ENCODE peak calls at places on chromosome 7, in eight cellular contexts. One of them, this sample, is unnamed.

GRCh38 chr7:120053390-120053961 is 219.5 kb upstream of the KCND2 start:
- DNase-seq in CD8-positive, alpha-beta T cell: no peak
- DNase-seq in prostate gland: no peak
- DNase-seq in neural progenitor cell: no peak
- DNase-seq in heart left ventricle: no peak
- DNase-seq in uterus: no peak
- DNase-seq in AG09309: peak; percentile 24
- DNase-seq in fibroblast of the aortic adventitia: peak; percentile 96
- DNase-seq in this sample: peak; percentile 89

GRCh38 chr7:70681847-70682350 is 450.0 kb upstream of the GALNT17 start:
- DNase-seq in CD8-positive, alpha-beta T cell: no peak
- DNase-seq in prostate gland: no peak
- DNase-seq in neural progenitor cell: no peak
- DNase-seq in heart left ventricle: no peak
- DNase-seq in uterus: no peak
- DNase-seq in AG09309: no peak
- DNase-seq in fibroblast of the aortic adventitia: no peak
- DNase-seq in this sample: no peak

GRCh38 chr7:33716581-33717477 is 188.5 kb upstream of the BMPER start:
- DNase-seq in CD8-positive, alpha-beta T cell: no peak
- DNase-seq in prostate gland: no peak
- DNase-seq in neural progenitor cell: peak; percentile 55
- DNase-seq in heart left ventricle: no peak
- DNase-seq in uterus: no peak
- DNase-seq in AG09309: peak; percentile 37
- DNase-seq in fibroblast of the aortic adventitia: peak; percentile 83
- DNase-seq in this sample: peak; percentile 73

GRCh38 chr7:142796501-142797341 is 26.0 kb downstream of the PRSS2 start:
- DNase-seq in CD8-positive, alpha-beta T cell: no peak
- DNase-seq in prostate gland: no peak
- DNase-seq in neural progenitor cell: peak; percentile 50
- DNase-seq in heart left ventricle: no peak
- DNase-seq in uterus: no peak
- DNase-seq in AG09309: no peak
- DNase-seq in fibroblast of the aortic adventitia: no peak
- DNase-seq in this sample: no peak

GRCh38 chr7:65798111-65799075 is 74.5 kb upstream of the VKORC1L1 start:
- DNase-seq in CD8-positive, alpha-beta T cell: no peak
- DNase-seq in prostate gland: no peak
- DNase-seq in neural progenitor cell: peak; percentile 31
- DNase-seq in heart left ventricle: no peak
- DNase-seq in uterus: no peak
- DNase-seq in AG09309: peak; percentile 8
- DNase-seq in fibroblast of the aortic adventitia: peak; percentile 33
- DNase-seq in this sample: peak; percentile 76

GRCh38 chr7:140417456-140418155 is 13.7 kb downstream of the RAB19 start:
- DNase-seq in CD8-positive, alpha-beta T cell: no peak
- DNase-seq in prostate gland: no peak
- DNase-seq in neural progenitor cell: no peak
- DNase-seq in heart left ventricle: no peak
- DNase-seq in uterus: no peak
- DNase-seq in AG09309: no peak
- DNase-seq in fibroblast of the aortic adventitia: no peak
- DNase-seq in this sample: no peak

GRCh38 chr7:7099584-7100014 is 82.7 kb upstream of the C1GALT1 start:
- DNase-seq in CD8-positive, alpha-beta T cell: no peak
- DNase-seq in prostate gland: peak; percentile 80
- DNase-seq in neural progenitor cell: peak; percentile 86
- DNase-seq in heart left ventricle: peak; percentile 75
- DNase-seq in uterus: peak; percentile 32
- DNase-seq in AG09309: peak; percentile 79
- DNase-seq in fibroblast of the aortic adventitia: peak; percentile 96
- DNase-seq in this sample: peak; percentile 90

GRCh38 chr7:122588621-122589020 is 110.3 kb downstream of the RNF133 start:
- DNase-seq in CD8-positive, alpha-beta T cell: no peak
- DNase-seq in prostate gland: no peak
- DNase-seq in neural progenitor cell: no peak
- DNase-seq in heart left ventricle: no peak
- DNase-seq in uterus: no peak
- DNase-seq in AG09309: no peak
- DNase-seq in fibroblast of the aortic adventitia: peak; percentile 10
- DNase-seq in this sample: peak; percentile 90

GRCh38 chr7:127532151-127532550 is 53.2 kb downstream of the GCC1 start:
- DNase-seq in CD8-positive, alpha-beta T cell: no peak
- DNase-seq in prostate gland: no peak
- DNase-seq in neural progenitor cell: no peak
- DNase-seq in heart left ventricle: no peak
- DNase-seq in uterus: no peak
- DNase-seq in AG09309: no peak
- DNase-seq in fibroblast of the aortic adventitia: no peak
- DNase-seq in this sample: no peak

GRCh38 chr7:2003451-2003930 is 229.3 kb downstream of the MAD1L1 start:
- DNase-seq in CD8-positive, alpha-beta T cell: no peak
- DNase-seq in prostate gland: no peak
- DNase-seq in neural progenitor cell: no peak
- DNase-seq in heart left ventricle: peak; percentile 12
- DNase-seq in uterus: peak; percentile 6
- DNase-seq in AG09309: no peak
- DNase-seq in fibroblast of the aortic adventitia: no peak
- DNase-seq in this sample: no peak

GRCh38 chr7:100130608-100131453 is 4.1 kb downstream of the MBLAC1 start:
- DNase-seq in CD8-positive, alpha-beta T cell: peak; percentile 93
- DNase-seq in prostate gland: peak; percentile 66
- DNase-seq in neural progenitor cell: peak; percentile 92
- DNase-seq in heart left ventricle: peak; percentile 76
- DNase-seq in uterus: peak; percentile 78
- DNase-seq in AG09309: no peak
- DNase-seq in fibroblast of the aortic adventitia: peak; percentile 55
- DNase-seq in this sample: peak; percentile 40

GRCh38 chr7:130297628-130298027 is 4.7 kb downstream of the CPA4 start:
- DNase-seq in CD8-positive, alpha-beta T cell: no peak
- DNase-seq in prostate gland: no peak
- DNase-seq in neural progenitor cell: peak; percentile 8
- DNase-seq in heart left ventricle: no peak
- DNase-seq in uterus: no peak
- DNase-seq in AG09309: no peak
- DNase-seq in fibroblast of the aortic adventitia: no peak
- DNase-seq in this sample: no peak

GRCh38 chr7:31114593-31115343 is 62.7 kb downstream of the ADCYAP1R1 start:
- DNase-seq in CD8-positive, alpha-beta T cell: no peak
- DNase-seq in prostate gland: no peak
- DNase-seq in neural progenitor cell: peak; percentile 70
- DNase-seq in heart left ventricle: no peak
- DNase-seq in uterus: no peak
- DNase-seq in AG09309: peak; percentile 7
- DNase-seq in fibroblast of the aortic adventitia: peak; percentile 57
- DNase-seq in this sample: peak; percentile 51

GRCh38 chr7:99562832-99563231 is 4.4 kb downstream of the ZNF655 start:
- DNase-seq in CD8-positive, alpha-beta T cell: peak; percentile 19
- DNase-seq in prostate gland: no peak
- DNase-seq in neural progenitor cell: no peak
- DNase-seq in heart left ventricle: no peak
- DNase-seq in uterus: no peak
- DNase-seq in AG09309: peak; percentile 96
- DNase-seq in fibroblast of the aortic adventitia: peak; percentile 98
- DNase-seq in this sample: peak; percentile 100

GRCh38 chr7:2411815-2412586 is 8.6 kb downstream of the CHST12 start:
- DNase-seq in CD8-positive, alpha-beta T cell: no peak
- DNase-seq in prostate gland: peak; percentile 72
- DNase-seq in neural progenitor cell: no peak
- DNase-seq in heart left ventricle: no peak
- DNase-seq in uterus: no peak
- DNase-seq in AG09309: no peak
- DNase-seq in fibroblast of the aortic adventitia: no peak
- DNase-seq in this sample: no peak

GRCh38 chr7:105881439-105881838 is 5.0 kb upstream of the ATXN7L1 start:
- DNase-seq in CD8-positive, alpha-beta T cell: no peak
- DNase-seq in prostate gland: no peak
- DNase-seq in neural progenitor cell: no peak
- DNase-seq in heart left ventricle: no peak
- DNase-seq in uterus: no peak
- DNase-seq in AG09309: no peak
- DNase-seq in fibroblast of the aortic adventitia: no peak
- DNase-seq in this sample: no peak

GRCh38 chr7:107224858-107225257 is 56.1 kb downstream of the HBP1 start:
- DNase-seq in CD8-positive, alpha-beta T cell: no peak
- DNase-seq in prostate gland: no peak
- DNase-seq in neural progenitor cell: no peak
- DNase-seq in heart left ventricle: no peak
- DNase-seq in uterus: peak; percentile 41
- DNase-seq in AG09309: no peak
- DNase-seq in fibroblast of the aortic adventitia: no peak
- DNase-seq in this sample: no peak

GRCh38 chr7:24201221-24201620 is 82.8 kb upstream of the NPY start:
- DNase-seq in CD8-positive, alpha-beta T cell: no peak
- DNase-seq in prostate gland: no peak
- DNase-seq in neural progenitor cell: no peak
- DNase-seq in heart left ventricle: no peak
- DNase-seq in uterus: no peak
- DNase-seq in AG09309: no peak
- DNase-seq in fibroblast of the aortic adventitia: no peak
- DNase-seq in this sample: no peak

DNA sequence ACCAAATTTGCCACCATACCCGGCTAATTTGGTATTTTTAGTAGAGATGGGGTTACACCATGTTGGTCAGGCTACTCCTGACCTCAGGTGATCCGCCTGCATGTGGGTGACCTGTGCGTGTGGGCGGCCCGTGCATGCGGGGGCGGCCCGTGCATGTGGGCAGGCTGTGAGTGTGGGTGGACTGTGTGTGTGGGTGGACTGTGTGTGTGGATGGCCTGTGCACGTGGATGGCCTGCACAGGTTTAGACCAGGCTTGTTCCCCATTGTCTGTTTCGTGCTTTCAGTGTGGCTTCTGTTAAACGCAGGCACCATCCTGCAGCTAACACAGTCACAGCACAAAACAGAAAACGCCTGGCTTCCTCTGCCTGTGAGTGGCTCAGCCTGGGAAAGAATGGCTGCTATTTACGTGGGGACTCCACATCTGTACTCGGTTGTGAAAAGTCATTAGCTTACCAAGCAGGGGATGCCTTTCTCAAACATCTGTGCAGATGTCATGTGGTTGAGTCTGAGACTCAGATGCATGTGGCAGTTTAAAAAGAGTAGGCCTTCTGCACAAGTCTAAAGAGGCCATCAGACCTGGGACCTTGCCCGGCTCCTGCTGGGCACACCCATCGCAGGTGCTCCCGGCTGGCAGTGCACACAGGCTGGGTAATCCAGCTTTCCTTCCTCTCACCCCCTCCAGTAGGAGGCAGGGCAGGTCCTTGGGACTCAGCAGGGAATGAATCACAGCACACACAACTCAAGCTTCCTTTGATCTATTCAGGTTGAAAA is 91.6 kb downstream of the COBL start:
- DNase-seq in CD8-positive, alpha-beta T cell: no peak
- DNase-seq in prostate gland: peak; percentile 50
- DNase-seq in neural progenitor cell: peak; percentile 56
- DNase-seq in heart left ventricle: no peak
- DNase-seq in uterus: no peak
- DNase-seq in AG09309: no peak
- DNase-seq in fibroblast of the aortic adventitia: no peak
- DNase-seq in this sample: peak; percentile 1
- TF ChIP-seq CTCF in CD8-positive, alpha-beta T cell: no peak
- TF ChIP-seq CTCF in prostate gland: peak; percentile 51
- TF ChIP-seq CTCF in neural progenitor cell: peak; percentile 52
- TF ChIP-seq CTCF in heart left ventricle: peak; percentile 22
- TF ChIP-seq CTCF in uterus: no peak
- TF ChIP-seq CTCF in AG09309: no peak
- TF ChIP-seq CTCF in fibroblast of the aortic adventitia: no peak
- TF ChIP-seq CTCF in this sample: no peak

DNA sequence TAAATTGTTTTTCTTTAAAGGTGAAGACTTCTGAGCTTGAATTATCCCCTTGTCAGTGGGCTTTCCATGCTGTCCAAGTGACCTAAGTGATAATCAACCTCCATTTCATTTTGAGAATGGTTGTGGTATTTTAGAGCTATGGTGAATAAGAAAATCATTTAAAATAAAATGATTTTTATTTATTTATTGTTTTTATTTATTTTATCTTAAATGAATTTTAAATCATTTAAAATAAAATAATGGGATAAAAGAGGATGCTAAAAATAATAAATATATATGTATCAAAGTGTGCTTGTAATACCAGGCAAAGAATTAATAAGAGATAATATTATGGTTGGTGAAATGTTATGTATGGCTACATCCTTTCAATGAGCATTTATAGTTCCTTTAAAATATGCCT is 24.5 kb downstream of the CAV1 start:
- DNase-seq in CD8-positive, alpha-beta T cell: no peak
- DNase-seq in prostate gland: no peak
- DNase-seq in neural progenitor cell: no peak
- DNase-seq in heart left ventricle: no peak
- DNase-seq in uterus: no peak
- DNase-seq in AG09309: no peak
- DNase-seq in fibroblast of the aortic adventitia: no peak
- DNase-seq in this sample: no peak
- H3K4me3 ChIP-seq in CD8-positive, alpha-beta T cell: no peak overlapping the region
- H3K4me3 ChIP-seq in prostate gland: no peak overlapping the region
- H3K4me3 ChIP-seq in neural progenitor cell: no peak overlapping the region
- H3K4me3 ChIP-seq in heart left ventricle: no peak overlapping the region
- H3K4me3 ChIP-seq in uterus: no peak overlapping the region
- H3K4me3 ChIP-seq in AG09309: no peak overlapping the region
- H3K4me3 ChIP-seq in fibroblast of the aortic adventitia: no peak overlapping the region
- H3K4me3 ChIP-seq in this sample: no peak overlapping the region

DNA sequence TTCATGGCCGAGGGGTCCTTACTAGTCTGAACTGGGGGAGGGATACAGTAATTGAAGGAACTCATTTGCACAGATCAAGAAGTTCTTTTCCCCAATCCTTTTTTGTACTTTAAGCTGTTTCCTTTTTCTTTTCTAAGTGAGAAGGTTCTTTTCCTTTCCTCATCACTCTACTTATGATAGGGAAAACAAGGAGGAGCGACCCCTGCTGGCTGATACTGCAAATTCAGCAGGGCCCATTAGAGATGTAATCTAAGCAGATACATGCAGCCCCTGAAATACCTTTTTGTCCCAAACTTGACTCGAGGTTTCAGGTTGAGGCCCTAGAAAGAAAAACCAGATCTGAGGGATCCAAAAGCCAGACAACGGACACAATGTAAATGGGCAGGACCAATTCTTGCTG is 305.5 kb downstream of the DNAJB9 start:
- DNase-seq in CD8-positive, alpha-beta T cell: no peak
- DNase-seq in prostate gland: no peak
- DNase-seq in neural progenitor cell: no peak
- DNase-seq in heart left ventricle: no peak
- DNase-seq in uterus: no peak
- DNase-seq in AG09309: peak; percentile 14
- DNase-seq in fibroblast of the aortic adventitia: peak; percentile 57
- DNase-seq in this sample: peak; percentile 15
- TF ChIP-seq CTCF in CD8-positive, alpha-beta T cell: no peak
- TF ChIP-seq CTCF in prostate gland: no peak
- TF ChIP-seq CTCF in neural progenitor cell: peak; percentile 43
- TF ChIP-seq CTCF in heart left ventricle: no peak
- TF ChIP-seq CTCF in uterus: no peak
- TF ChIP-seq CTCF in AG09309: peak; percentile 55
- TF ChIP-seq CTCF in fibroblast of the aortic adventitia: peak; percentile 62
- TF ChIP-seq CTCF in this sample: no peak

DNA sequence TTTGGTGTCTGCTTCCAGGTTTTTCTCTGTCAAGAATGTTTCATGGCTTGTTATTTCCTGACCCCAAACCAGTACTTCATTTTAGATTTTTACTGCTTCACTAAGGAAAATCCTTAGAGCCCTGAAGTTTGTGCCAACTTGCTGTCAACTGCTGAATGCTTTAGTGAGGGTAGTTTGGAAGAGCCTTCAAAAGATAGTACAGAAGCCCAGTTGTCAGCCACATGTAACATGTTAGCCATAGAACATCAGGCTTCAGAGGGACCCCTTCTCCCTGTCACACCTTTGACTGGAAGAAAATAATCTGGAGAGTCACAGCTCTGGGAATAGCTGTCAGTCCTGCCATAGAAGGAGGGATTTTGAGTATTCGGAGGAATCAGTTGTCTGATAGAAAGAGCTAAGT is 34.1 kb downstream of the ITGB8 start:
- DNase-seq in CD8-positive, alpha-beta T cell: no peak
- DNase-seq in prostate gland: no peak
- DNase-seq in neural progenitor cell: no peak
- DNase-seq in heart left ventricle: no peak
- DNase-seq in uterus: no peak
- DNase-seq in AG09309: no peak
- DNase-seq in fibroblast of the aortic adventitia: no peak
- DNase-seq in this sample: no peak
- H3K4me3 ChIP-seq in CD8-positive, alpha-beta T cell: no peak overlapping the region
- H3K4me3 ChIP-seq in prostate gland: no peak overlapping the region
- H3K4me3 ChIP-seq in neural progenitor cell: no peak overlapping the region
- H3K4me3 ChIP-seq in heart left ventricle: no peak overlapping the region
- H3K4me3 ChIP-seq in uterus: no peak overlapping the region
- H3K4me3 ChIP-seq in AG09309: no peak overlapping the region
- H3K4me3 ChIP-seq in fibroblast of the aortic adventitia: no peak overlapping the region
- H3K4me3 ChIP-seq in this sample: no peak overlapping the region